ENCODE peak calls at places on chromosomes 5 and 9, in ten cellular contexts. One of them, this sample, is unnamed.

GRCh38 chr5:72844218-72844603 is 27.8 kb downstream of the TNPO1 start:
- DNase-seq in posterior cingulate gyrus: no peak
- DNase-seq in activated T-helper 1 cell treated with anti-CD3 and anti-CD28 coated beads, Interleukin-2, amount 50 U/mL, for 16 hours: no peak
- DNase-seq in SK-MEL-5: no peak
- DNase-seq in GM03348: no peak
- DNase-seq in activated CD4-positive, alpha-beta T cell treated with anti-CD3 and anti-CD28 coated beads, Interleukin-2, amount 50 U/mL, for 1 hour: no peak
- DNase-seq in left cardiac atrium: no peak
- DNase-seq in omental fat pad: no peak
- DNase-seq in head of caudate nucleus: no peak
- DNase-seq in NCI-H1092: no peak
- DNase-seq in this sample: no peak

GRCh38 chr9:28741459-28741858 is 1168.2 kb upstream of the C9orf72 start:
- DNase-seq in posterior cingulate gyrus: peak
- DNase-seq in activated T-helper 1 cell treated with anti-CD3 and anti-CD28 coated beads, Interleukin-2, amount 50 U/mL, for 16 hours: no peak
- DNase-seq in SK-MEL-5: no peak
- DNase-seq in GM03348: no peak
- DNase-seq in activated CD4-positive, alpha-beta T cell treated with anti-CD3 and anti-CD28 coated beads, Interleukin-2, amount 50 U/mL, for 1 hour: no peak
- DNase-seq in left cardiac atrium: no peak
- DNase-seq in omental fat pad: no peak
- DNase-seq in head of caudate nucleus: no peak
- DNase-seq in NCI-H1092: no peak
- DNase-seq in this sample: no peak

GRCh38 chr5:56088431-56088949 is 93.7 kb upstream of the IL6ST start:
- DNase-seq in posterior cingulate gyrus: no peak
- DNase-seq in activated T-helper 1 cell treated with anti-CD3 and anti-CD28 coated beads, Interleukin-2, amount 50 U/mL, for 16 hours: no peak
- DNase-seq in SK-MEL-5: no peak
- DNase-seq in GM03348: no peak
- DNase-seq in activated CD4-positive, alpha-beta T cell treated with anti-CD3 and anti-CD28 coated beads, Interleukin-2, amount 50 U/mL, for 1 hour: no peak
- DNase-seq in left cardiac atrium: no peak
- DNase-seq in omental fat pad: no peak
- DNase-seq in head of caudate nucleus: no peak
- DNase-seq in NCI-H1092: no peak
- DNase-seq in this sample: peak

GRCh38 chr5:66757219-66757833 is 161.1 kb downstream of the MAST4 start:
- DNase-seq in posterior cingulate gyrus: no peak
- DNase-seq in activated T-helper 1 cell treated with anti-CD3 and anti-CD28 coated beads, Interleukin-2, amount 50 U/mL, for 16 hours: no peak
- DNase-seq in SK-MEL-5: peak
- DNase-seq in GM03348: peak
- DNase-seq in activated CD4-positive, alpha-beta T cell treated with anti-CD3 and anti-CD28 coated beads, Interleukin-2, amount 50 U/mL, for 1 hour: no peak
- DNase-seq in left cardiac atrium: peak
- DNase-seq in omental fat pad: no peak
- DNase-seq in head of caudate nucleus: no peak
- DNase-seq in NCI-H1092: peak
- DNase-seq in this sample: peak

GRCh38 chr5:127398508-127398907 is 107.9 kb downstream of the MEGF10 start:
- DNase-seq in posterior cingulate gyrus: no peak
- DNase-seq in activated T-helper 1 cell treated with anti-CD3 and anti-CD28 coated beads, Interleukin-2, amount 50 U/mL, for 16 hours: no peak
- DNase-seq in SK-MEL-5: no peak
- DNase-seq in GM03348: no peak
- DNase-seq in activated CD4-positive, alpha-beta T cell treated with anti-CD3 and anti-CD28 coated beads, Interleukin-2, amount 50 U/mL, for 1 hour: no peak
- DNase-seq in left cardiac atrium: no peak
- DNase-seq in omental fat pad: no peak
- DNase-seq in head of caudate nucleus: no peak
- DNase-seq in NCI-H1092: no peak
- DNase-seq in this sample: no peak

GRCh38 chr5:150412319-150413175 is at the start of gene CD74:
- DNase-seq in posterior cingulate gyrus: no peak
- DNase-seq in activated T-helper 1 cell treated with anti-CD3 and anti-CD28 coated beads, Interleukin-2, amount 50 U/mL, for 16 hours: peak
- DNase-seq in SK-MEL-5: peak
- DNase-seq in GM03348: peak
- DNase-seq in activated CD4-positive, alpha-beta T cell treated with anti-CD3 and anti-CD28 coated beads, Interleukin-2, amount 50 U/mL, for 1 hour: peak
- DNase-seq in left cardiac atrium: peak
- DNase-seq in omental fat pad: peak
- DNase-seq in head of caudate nucleus: peak
- DNase-seq in NCI-H1092: no peak
- DNase-seq in this sample: peak

GRCh38 chr9:136526625-136527066 is 19.2 kb downstream of the NOTCH1 start:
- DNase-seq in posterior cingulate gyrus: no peak
- DNase-seq in activated T-helper 1 cell treated with anti-CD3 and anti-CD28 coated beads, Interleukin-2, amount 50 U/mL, for 16 hours: no peak
- DNase-seq in SK-MEL-5: peak
- DNase-seq in GM03348: no peak
- DNase-seq in activated CD4-positive, alpha-beta T cell treated with anti-CD3 and anti-CD28 coated beads, Interleukin-2, amount 50 U/mL, for 1 hour: no peak
- DNase-seq in left cardiac atrium: no peak
- DNase-seq in omental fat pad: no peak
- DNase-seq in head of caudate nucleus: peak
- DNase-seq in NCI-H1092: peak
- DNase-seq in this sample: no peak

GRCh38 chr5:143471041-143471509 is 67.6 kb upstream of the NR3C1 start:
- DNase-seq in posterior cingulate gyrus: no peak
- DNase-seq in activated T-helper 1 cell treated with anti-CD3 and anti-CD28 coated beads, Interleukin-2, amount 50 U/mL, for 16 hours: no peak
- DNase-seq in SK-MEL-5: no peak
- DNase-seq in GM03348: peak
- DNase-seq in activated CD4-positive, alpha-beta T cell treated with anti-CD3 and anti-CD28 coated beads, Interleukin-2, amount 50 U/mL, for 1 hour: no peak
- DNase-seq in left cardiac atrium: no peak
- DNase-seq in omental fat pad: no peak
- DNase-seq in head of caudate nucleus: no peak
- DNase-seq in NCI-H1092: no peak
- DNase-seq in this sample: no peak